ENCODE peak calls at places on chromosomes 2 and 18, in five cellular contexts. One of them, this sample, is unnamed.

GRCh38 chr2:69566669-69567068 is 76.9 kb downstream of the AAK1 start:
- DNase-seq in neuronal stem cell: no peak
- DNase-seq in H1: no peak
- DNase-seq in H9: no peak
- DNase-seq in mesenchymal stem cell: no peak
- DNase-seq in this sample: no peak

GRCh38 chr2:20617081-20617575 is 33.8 kb downstream of the HS1BP3 start:
- DNase-seq in H9: peak
- DNase-seq in mesenchymal stem cell: peak
- DNase-seq in H1: no peak
- DNase-seq in neuronal stem cell: no peak
- DNase-seq in this sample: no peak

GRCh38 chr2:71166812-71167211 is 36.4 kb downstream of the MPHOSPH10 start:
- DNase-seq in mesenchymal stem cell: no peak
- DNase-seq in H1: no peak
- DNase-seq in H9: no peak
- DNase-seq in neuronal stem cell: no peak
- DNase-seq in this sample: no peak

GRCh38 chr2:26566081-26566375 is 75.1 kb downstream of the CIB4 start:
- DNase-seq in H1: no peak
- DNase-seq in neuronal stem cell: no peak
- DNase-seq in mesenchymal stem cell: no peak
- DNase-seq in H9: no peak
- DNase-seq in this sample: no peak

GRCh38 chr18:79405781-79406575 is 10.2 kb downstream of the NFATC1 start:
- DNase-seq in H1: no peak
- DNase-seq in mesenchymal stem cell: no peak
- DNase-seq in neuronal stem cell: no peak
- DNase-seq in H9: no peak
- DNase-seq in this sample: no peak

GRCh38 chr2:209525834-209526281 is 102.0 kb downstream of the MAP2 start:
- DNase-seq in H9: no peak
- DNase-seq in mesenchymal stem cell: peak
- DNase-seq in neuronal stem cell: no peak
- DNase-seq in H1: no peak
- DNase-seq in this sample: no peak

GRCh38 chr18:48934708-48935432 is 15.9 kb downstream of the SMAD7 start:
- DNase-seq in H1: no peak
- DNase-seq in neuronal stem cell: no peak
- DNase-seq in mesenchymal stem cell: peak
- DNase-seq in H9: no peak
- DNase-seq in this sample: no peak

GRCh38 chr2:112582314-112582746 is 2.1 kb upstream of the CHCHD5 start:
- DNase-seq in H9: no peak
- DNase-seq in neuronal stem cell: no peak
- DNase-seq in H1: no peak
- DNase-seq in mesenchymal stem cell: peak
- DNase-seq in this sample: peak

GRCh38 chr2:226185613-226186211 is 613.9 kb downstream of the IRS1 start:
- DNase-seq in mesenchymal stem cell: peak
- DNase-seq in H1: no peak
- DNase-seq in H9: no peak
- DNase-seq in neuronal stem cell: peak
- DNase-seq in this sample: no peak

GRCh38 chr2:231449503-231450054 is 14.7 kb downstream of the NCL start:
- DNase-seq in neuronal stem cell: no peak
- DNase-seq in H1: no peak
- DNase-seq in H9: no peak
- DNase-seq in mesenchymal stem cell: no peak
- DNase-seq in this sample: no peak

GRCh38 chr18:75638223-75638596 is 210.7 kb upstream of the SMIM21 start:
- DNase-seq in mesenchymal stem cell: peak
- DNase-seq in H9: no peak
- DNase-seq in H1: no peak
- DNase-seq in neuronal stem cell: no peak
- DNase-seq in this sample: no peak

GRCh38 chr2:146898083-146898482 is 946.7 kb upstream of the ACVR2A start:
- DNase-seq in neuronal stem cell: no peak
- DNase-seq in H1: no peak
- DNase-seq in mesenchymal stem cell: no peak
- DNase-seq in H9: no peak
- DNase-seq in this sample: no peak

GRCh38 chr18:68150976-68151375 is 563.9 kb downstream of the TMX3 start:
- DNase-seq in H1: no peak
- DNase-seq in mesenchymal stem cell: peak
- DNase-seq in neuronal stem cell: no peak
- DNase-seq in H9: no peak
- DNase-seq in this sample: no peak

GRCh38 chr2:64128943-64129391 is 15.3 kb downstream of the PELI1 start:
- DNase-seq in H1: no peak
- DNase-seq in H9: no peak
- DNase-seq in mesenchymal stem cell: no peak
- DNase-seq in neuronal stem cell: no peak
- DNase-seq in this sample: no peak

GRCh38 chr18:8813621-8814020 is 108.3 kb downstream of the MTCL1 start:
- DNase-seq in mesenchymal stem cell: no peak
- DNase-seq in H1: no peak
- DNase-seq in H9: no peak
- DNase-seq in neuronal stem cell: no peak
- DNase-seq in this sample: no peak

GRCh38 chr2:166895243-166895642 is 7.0 kb downstream of the XIRP2 start:
- DNase-seq in H9: no peak
- DNase-seq in H1: no peak
- DNase-seq in mesenchymal stem cell: no peak
- DNase-seq in neuronal stem cell: no peak
- DNase-seq in this sample: no peak

GRCh38 chr2:37323770-37324535 is 680 bp downstream of the PRKD3 start:
- DNase-seq in H9: peak
- DNase-seq in mesenchymal stem cell: peak
- DNase-seq in H1: no peak
- DNase-seq in neuronal stem cell: peak
- DNase-seq in this sample: peak

GRCh38 chr2:216936954-216937357 is 77.1 kb upstream of the TNP1 start:
- DNase-seq in mesenchymal stem cell: peak
- DNase-seq in neuronal stem cell: no peak
- DNase-seq in H9: no peak
- DNase-seq in H1: no peak
- DNase-seq in this sample: peak

GRCh38 chr2:43427032-43427424 is 168.8 kb downstream of the THADA start:
- DNase-seq in mesenchymal stem cell: no peak
- DNase-seq in neuronal stem cell: no peak
- DNase-seq in H9: no peak
- DNase-seq in H1: no peak
- DNase-seq in this sample: no peak

GRCh38 chr2:45093181-45093580 is 83.9 kb upstream of the SIX2 start:
- DNase-seq in mesenchymal stem cell: no peak
- DNase-seq in H9: peak
- DNase-seq in neuronal stem cell: no peak
- DNase-seq in H1: no peak
- DNase-seq in this sample: no peak

GRCh38 chr18:73842795-73843394 is 304.7 kb downstream of the FBXO15 start:
- DNase-seq in mesenchymal stem cell: peak
- DNase-seq in H9: peak
- DNase-seq in H1: no peak
- DNase-seq in neuronal stem cell: peak
- DNase-seq in this sample: peak

GRCh38 chr2:69126341-69126740 is 113.4 kb downstream of the ANTXR1 start:
- DNase-seq in neuronal stem cell: no peak
- DNase-seq in H9: no peak
- DNase-seq in mesenchymal stem cell: no peak
- DNase-seq in H1: no peak
- DNase-seq in this sample: no peak

GRCh38 chr2:137380610-137381009 is 583.7 kb upstream of the HNMT start:
- DNase-seq in neuronal stem cell: no peak
- DNase-seq in H9: no peak
- DNase-seq in mesenchymal stem cell: no peak
- DNase-seq in H1: no peak
- DNase-seq in this sample: no peak

GRCh38 chr2:204749319-204749718 is 204.0 kb downstream of the PARD3B start:
- DNase-seq in H9: no peak
- DNase-seq in mesenchymal stem cell: no peak
- DNase-seq in H1: no peak
- DNase-seq in neuronal stem cell: no peak
- DNase-seq in this sample: no peak

GRCh38 chr2:65064728-65065552 is 8.7 kb downstream of the CEP68 start:
- DNase-seq in neuronal stem cell: peak
- DNase-seq in H9: no peak
- DNase-seq in mesenchymal stem cell: peak
- DNase-seq in H1: no peak
- DNase-seq in this sample: peak

GRCh38 chr2:53040536-53041229 is 726.9 kb upstream of the CHAC2 start:
- DNase-seq in mesenchymal stem cell: peak
- DNase-seq in H1: no peak
- DNase-seq in H9: no peak
- DNase-seq in neuronal stem cell: no peak
- DNase-seq in this sample: no peak

GRCh38 chr18:31684279-31685096 is at the start of gene B4GALT6:
- DNase-seq in mesenchymal stem cell: peak
- DNase-seq in H9: peak
- DNase-seq in H1: peak
- DNase-seq in neuronal stem cell: peak
- DNase-seq in this sample: no peak

GRCh38 chr2:152558174-152559091 is 158.8 kb downstream of the PRPF40A start:
- DNase-seq in H9: no peak
- DNase-seq in neuronal stem cell: no peak
- DNase-seq in H1: no peak
- DNase-seq in mesenchymal stem cell: peak
- DNase-seq in this sample: no peak
- H2BK12ac ChIP-seq in H9: no peak
- H2BK12ac ChIP-seq in neuronal stem cell: no peak
- H2BK12ac ChIP-seq in H1: no peak
- H2BK12ac ChIP-seq in mesenchymal stem cell: no peak
- H2BK12ac ChIP-seq in this sample: no peak

DNA sequence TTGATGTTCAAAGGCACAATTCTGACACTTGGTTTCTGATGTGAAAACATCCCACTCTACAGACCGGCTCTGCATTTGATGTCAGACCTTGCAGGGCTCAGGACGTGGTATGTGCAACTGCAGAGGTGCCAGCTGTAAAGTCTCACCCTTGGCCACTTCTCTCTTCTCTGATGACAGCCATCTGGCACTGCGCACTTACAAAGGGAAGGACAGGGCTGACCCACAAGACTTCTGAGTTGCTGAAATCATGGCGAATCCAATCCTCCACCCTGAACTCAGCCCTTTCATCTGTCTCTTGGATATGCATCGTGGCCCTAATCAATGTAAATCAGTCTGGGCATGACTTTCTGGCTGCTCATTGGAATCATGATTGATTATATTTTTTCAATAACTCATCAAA is 82.5 kb downstream of the SEPTIN10 start:
- DNase-seq in H9: no peak
- DNase-seq in neuronal stem cell: no peak
- DNase-seq in H1: no peak
- DNase-seq in mesenchymal stem cell: no peak
- DNase-seq in this sample: no peak
- H3K4me2 ChIP-seq in H9: no peak
- H3K4me2 ChIP-seq in neuronal stem cell: no peak
- H3K4me2 ChIP-seq in H1: no peak
- H3K4me2 ChIP-seq in mesenchymal stem cell: no peak
- H3K4me2 ChIP-seq in this sample: no peak

GRCh38 chr2:133521146-133521745 is 47.0 kb downstream of the NCKAP5 start:
- DNase-seq in H1: no peak
- DNase-seq in H9: no peak
- DNase-seq in mesenchymal stem cell: peak
- DNase-seq in neuronal stem cell: no peak
- DNase-seq in this sample: no peak

GRCh38 chr2:133523406-133523805 is 44.9 kb downstream of the NCKAP5 start:
- DNase-seq in H1: no peak
- DNase-seq in H9: no peak
- DNase-seq in mesenchymal stem cell: no peak
- DNase-seq in neuronal stem cell: no peak
- DNase-seq in this sample: no peak

GRCh38 chr2:133516405-133517028 is 51.7 kb downstream of the NCKAP5 start:
- DNase-seq in H1: no peak
- DNase-seq in neuronal stem cell: no peak
- DNase-seq in mesenchymal stem cell: no peak
- DNase-seq in H9: no peak
- DNase-seq in this sample: no peak

GRCh38 chr2:133522204-133522603 is 46.1 kb downstream of the NCKAP5 start:
- DNase-seq in H1: no peak
- DNase-seq in H9: no peak
- DNase-seq in mesenchymal stem cell: no peak
- DNase-seq in neuronal stem cell: no peak
- DNase-seq in this sample: no peak

DNA sequence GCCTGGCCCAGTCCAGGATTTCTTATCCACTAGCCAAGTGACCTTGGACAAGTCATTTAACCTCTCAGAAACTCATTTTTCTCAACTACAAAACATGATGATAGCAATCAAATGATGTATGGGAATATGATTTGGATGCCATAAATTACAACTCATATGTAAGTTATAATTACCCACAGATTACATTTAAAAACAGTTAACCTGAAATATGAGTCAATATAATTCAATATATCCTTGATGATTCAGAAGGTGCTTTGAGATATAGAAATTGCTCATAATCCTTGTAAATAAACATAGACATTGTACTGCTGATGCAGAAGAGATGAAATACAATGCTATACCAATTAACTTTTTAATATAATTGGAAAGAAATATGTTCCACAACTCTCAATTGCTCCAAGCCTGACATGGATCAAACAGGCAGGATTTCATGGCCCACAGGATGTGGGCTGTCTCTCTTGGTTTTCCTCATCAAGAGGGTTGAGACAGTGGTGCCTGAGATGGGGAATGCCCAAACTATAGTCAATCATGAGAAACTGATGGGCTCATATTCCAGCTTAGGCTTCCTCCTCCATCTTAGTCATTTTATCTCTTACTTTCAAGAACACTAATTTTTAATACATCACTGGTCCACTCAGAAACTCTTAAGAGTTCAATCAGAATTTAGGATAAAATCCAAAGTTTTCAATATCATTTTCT is 49.5 kb downstream of the NCKAP5 start:
- DNase-seq in H9: no peak
- DNase-seq in H1: no peak
- DNase-seq in mesenchymal stem cell: no peak
- DNase-seq in neuronal stem cell: no peak
- DNase-seq in this sample: no peak
- H2AK5ac ChIP-seq in H9: no peak
- H2AK5ac ChIP-seq in H1: no peak
- H2AK5ac ChIP-seq in mesenchymal stem cell: no peak
- H2AK5ac ChIP-seq in neuronal stem cell: no peak
- H2AK5ac ChIP-seq in this sample: no peak

GRCh38 chr18:59686260-59686659 is 11.0 kb downstream of the CCBE1 start:
- DNase-seq in neuronal stem cell: no peak
- DNase-seq in H1: no peak
- DNase-seq in mesenchymal stem cell: no peak
- DNase-seq in H9: no peak
- DNase-seq in this sample: no peak

GRCh38 chr18:59681521-59682004 is 15.7 kb downstream of the CCBE1 start:
- DNase-seq in H9: no peak
- DNase-seq in neuronal stem cell: no peak
- DNase-seq in H1: no peak
- DNase-seq in mesenchymal stem cell: no peak
- DNase-seq in this sample: no peak

GRCh38 chr18:59685501-59685900 is 11.7 kb downstream of the CCBE1 start:
- DNase-seq in H9: no peak
- DNase-seq in mesenchymal stem cell: no peak
- DNase-seq in neuronal stem cell: no peak
- DNase-seq in H1: no peak
- DNase-seq in this sample: no peak

GRCh38 chr18:59675346-59675745 is 21.9 kb downstream of the CCBE1 start:
- DNase-seq in H9: no peak
- DNase-seq in mesenchymal stem cell: no peak
- DNase-seq in neuronal stem cell: no peak
- DNase-seq in H1: no peak
- DNase-seq in this sample: no peak

GRCh38 chr18:59681051-59681450 is 16.2 kb downstream of the CCBE1 start:
- DNase-seq in mesenchymal stem cell: no peak
- DNase-seq in neuronal stem cell: no peak
- DNase-seq in H9: no peak
- DNase-seq in H1: no peak
- DNase-seq in this sample: no peak
- H2BK12ac ChIP-seq in mesenchymal stem cell: no peak
- H2BK12ac ChIP-seq in neuronal stem cell: no peak
- H2BK12ac ChIP-seq in H9: no peak
- H2BK12ac ChIP-seq in H1: no peak
- H2BK12ac ChIP-seq in this sample: no peak